ENCODE peak calls at places on chromosomes 1 and 21, in six cellular contexts. One of them, this sample, is unnamed.

GRCh38 chr21:45010096-45010495 is 64.3 kb upstream of the ADARB1 start:
- DNase-seq in RWPE1: peak; percentile 42
- DNase-seq in right lobe of liver: no peak
- DNase-seq in progenitor cell of endocrine pancreas: no peak
- DNase-seq in sigmoid colon: no peak
- DNase-seq in neural progenitor cell: no peak
- DNase-seq in this sample: no peak

GRCh38 chr21:18959817-18960216 is 556.2 kb upstream of the TMPRSS15 start:
- DNase-seq in RWPE1: no peak
- DNase-seq in right lobe of liver: no peak
- DNase-seq in progenitor cell of endocrine pancreas: no peak
- DNase-seq in sigmoid colon: no peak
- DNase-seq in neural progenitor cell: no peak
- DNase-seq in this sample: no peak

GRCh38 chr1:20192364-20192763 is 6.0 kb upstream of the PLA2G2C start:
- DNase-seq in RWPE1: peak; percentile 27
- DNase-seq in right lobe of liver: no peak
- DNase-seq in progenitor cell of endocrine pancreas: no peak
- DNase-seq in sigmoid colon: no peak
- DNase-seq in neural progenitor cell: no peak
- DNase-seq in this sample: no peak

GRCh38 chr1:65339866-65340483 is 30.6 kb downstream of the DNAJC6 start:
- DNase-seq in RWPE1: peak; percentile 26
- DNase-seq in right lobe of liver: no peak
- DNase-seq in progenitor cell of endocrine pancreas: no peak
- DNase-seq in sigmoid colon: no peak
- DNase-seq in neural progenitor cell: no peak
- DNase-seq in this sample: no peak

GRCh38 chr1:60562715-60563114 is 489.1 kb upstream of the C1orf87 start:
- DNase-seq in RWPE1: no peak
- DNase-seq in right lobe of liver: no peak
- DNase-seq in progenitor cell of endocrine pancreas: no peak
- DNase-seq in sigmoid colon: no peak
- DNase-seq in neural progenitor cell: no peak
- DNase-seq in this sample: no peak

GRCh38 chr1:109864960-109865611 is 45.6 kb upstream of the CSF1 start:
- DNase-seq in RWPE1: no peak
- DNase-seq in right lobe of liver: no peak
- DNase-seq in progenitor cell of endocrine pancreas: no peak
- DNase-seq in sigmoid colon: peak; percentile 84
- DNase-seq in neural progenitor cell: peak; percentile 16
- DNase-seq in this sample: no peak

GRCh38 chr1:207025144-207025880 is 7.2 kb downstream of the C1orf116 start:
- DNase-seq in RWPE1: no peak
- DNase-seq in right lobe of liver: no peak
- DNase-seq in progenitor cell of endocrine pancreas: no peak
- DNase-seq in sigmoid colon: no peak
- DNase-seq in neural progenitor cell: peak; percentile 22
- DNase-seq in this sample: no peak

GRCh38 chr1:110291241-110292030 is 47.7 kb upstream of the RBM15 start:
- DNase-seq in RWPE1: no peak
- DNase-seq in right lobe of liver: no peak
- DNase-seq in progenitor cell of endocrine pancreas: no peak
- DNase-seq in sigmoid colon: no peak
- DNase-seq in neural progenitor cell: no peak
- DNase-seq in this sample: no peak

GRCh38 chr1:170804879-170805278 is 130.5 kb upstream of the MROH9 start:
- DNase-seq in RWPE1: no peak
- DNase-seq in right lobe of liver: no peak
- DNase-seq in progenitor cell of endocrine pancreas: no peak
- DNase-seq in sigmoid colon: no peak
- DNase-seq in neural progenitor cell: no peak
- DNase-seq in this sample: no peak

GRCh38 chr1:207672525-207673130 is 27.7 kb downstream of the CR1L start:
- DNase-seq in RWPE1: peak; percentile 63
- DNase-seq in right lobe of liver: no peak
- DNase-seq in progenitor cell of endocrine pancreas: no peak
- DNase-seq in sigmoid colon: no peak
- DNase-seq in neural progenitor cell: peak; percentile 70
- DNase-seq in this sample: no peak

GRCh38 chr21:25647632-25648031 is 8.6 kb downstream of the JAM2 start:
- DNase-seq in RWPE1: no peak
- DNase-seq in right lobe of liver: no peak
- DNase-seq in progenitor cell of endocrine pancreas: no peak
- DNase-seq in sigmoid colon: no peak
- DNase-seq in neural progenitor cell: no peak
- DNase-seq in this sample: no peak

GRCh38 chr1:22277662-22278061 is 134.8 kb upstream of the WNT4 start:
- DNase-seq in RWPE1: no peak
- DNase-seq in right lobe of liver: no peak
- DNase-seq in progenitor cell of endocrine pancreas: no peak
- DNase-seq in sigmoid colon: no peak
- DNase-seq in neural progenitor cell: no peak
- DNase-seq in this sample: no peak
- TF ChIP-seq CTCF in RWPE1: no peak
- TF ChIP-seq CTCF in right lobe of liver: no peak
- TF ChIP-seq CTCF in progenitor cell of endocrine pancreas: no peak
- TF ChIP-seq CTCF in sigmoid colon: no peak
- TF ChIP-seq CTCF in neural progenitor cell: no peak
- TF ChIP-seq CTCF in this sample: no peak

DNA sequence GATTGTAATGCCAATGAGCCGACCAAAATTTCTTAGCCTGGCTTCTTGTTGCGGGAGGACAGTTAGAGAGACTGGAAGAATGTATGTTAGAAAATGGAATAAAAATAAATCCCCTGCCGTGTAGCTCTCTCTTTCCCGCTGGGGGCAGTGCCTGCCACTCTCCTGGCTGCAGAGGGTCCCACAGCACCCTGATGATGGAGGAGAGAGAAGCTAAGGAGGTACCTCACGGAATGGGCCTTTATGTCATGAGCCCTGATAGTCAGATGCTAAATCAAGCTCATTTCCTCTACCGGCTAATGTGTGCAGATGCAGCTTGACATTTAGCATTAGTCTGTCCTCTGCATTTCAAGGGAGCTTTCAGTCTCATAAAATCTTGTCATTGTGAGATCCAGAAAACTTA is 87.3 kb downstream of the HHAT start:
- DNase-seq in RWPE1: no peak
- DNase-seq in right lobe of liver: no peak
- DNase-seq in progenitor cell of endocrine pancreas: no peak
- DNase-seq in sigmoid colon: no peak
- DNase-seq in neural progenitor cell: no peak
- DNase-seq in this sample: no peak
- TF ChIP-seq CTCF in RWPE1: no peak
- TF ChIP-seq CTCF in right lobe of liver: no peak
- TF ChIP-seq CTCF in progenitor cell of endocrine pancreas: peak; percentile 21
- TF ChIP-seq CTCF in sigmoid colon: no peak
- TF ChIP-seq CTCF in neural progenitor cell: peak; percentile 16
- TF ChIP-seq CTCF in this sample: no peak

GRCh38 chr1:27616441-27616840 is 12.5 kb upstream of the AHDC1 start:
- DNase-seq in RWPE1: no peak
- DNase-seq in right lobe of liver: no peak
- DNase-seq in progenitor cell of endocrine pancreas: no peak
- DNase-seq in sigmoid colon: no peak
- DNase-seq in neural progenitor cell: peak; percentile 47
- DNase-seq in this sample: no peak
- TF ChIP-seq CTCF in RWPE1: no peak
- TF ChIP-seq CTCF in right lobe of liver: no peak
- TF ChIP-seq CTCF in progenitor cell of endocrine pancreas: no peak
- TF ChIP-seq CTCF in sigmoid colon: no peak
- TF ChIP-seq CTCF in neural progenitor cell: peak; percentile 44
- TF ChIP-seq CTCF in this sample: no peak

DNA sequence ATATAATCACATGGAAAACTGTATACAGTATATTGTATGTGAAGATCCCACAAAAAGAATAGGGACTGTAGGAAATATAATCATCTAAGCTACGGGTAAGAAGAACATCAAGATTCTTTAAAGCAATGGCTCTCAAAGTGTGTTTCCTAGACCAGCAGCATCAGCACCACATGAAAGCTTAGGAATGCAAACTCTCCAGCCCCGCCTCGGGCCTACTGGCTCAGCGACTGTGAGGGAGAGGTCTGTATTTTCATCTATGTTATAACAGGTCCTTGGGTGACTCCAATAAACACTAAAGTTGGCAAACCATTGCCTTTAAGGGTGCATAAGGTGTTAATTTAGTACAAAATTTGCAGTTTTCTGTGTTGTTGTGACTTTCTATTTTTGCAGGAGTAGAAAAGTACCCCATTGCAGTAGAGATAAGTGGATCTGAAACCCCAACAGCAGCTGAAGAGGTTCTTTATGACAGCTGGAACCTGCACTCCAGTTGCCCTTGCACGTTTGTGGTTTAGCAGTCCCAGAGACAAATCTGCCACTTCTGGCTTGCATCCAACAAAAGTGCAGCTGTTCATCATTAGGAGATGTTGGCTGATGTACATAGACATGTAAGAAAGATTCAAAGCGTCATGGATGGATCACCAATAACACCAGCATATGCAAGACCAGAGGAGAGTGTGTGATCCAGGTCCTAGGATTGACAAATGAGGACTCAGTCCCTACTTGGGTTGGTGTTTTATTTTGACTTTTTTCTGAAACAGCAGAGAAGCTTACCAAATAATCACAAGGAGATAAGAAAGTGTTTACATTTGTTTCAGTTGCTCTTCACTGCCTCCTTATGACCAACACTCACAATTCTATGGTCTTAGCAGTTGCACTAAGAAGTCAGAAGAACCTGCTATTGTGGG is 15.9 kb upstream of the IFNAR1 start:
- DNase-seq in RWPE1: no peak
- DNase-seq in right lobe of liver: no peak
- DNase-seq in progenitor cell of endocrine pancreas: no peak
- DNase-seq in sigmoid colon: no peak
- DNase-seq in neural progenitor cell: no peak
- DNase-seq in this sample: no peak
- TF ChIP-seq CTCF in RWPE1: no peak
- TF ChIP-seq CTCF in right lobe of liver: no peak
- TF ChIP-seq CTCF in progenitor cell of endocrine pancreas: no peak
- TF ChIP-seq CTCF in sigmoid colon: no peak
- TF ChIP-seq CTCF in neural progenitor cell: no peak
- TF ChIP-seq CTCF in this sample: no peak

GRCh38 chr1:70221241-70222077 is at the start of gene SRSF11:
- DNase-seq in RWPE1: peak; percentile 86
- DNase-seq in right lobe of liver: peak; percentile 97
- DNase-seq in progenitor cell of endocrine pancreas: peak; percentile 96
- DNase-seq in sigmoid colon: peak; percentile 97
- DNase-seq in neural progenitor cell: peak; percentile 96
- DNase-seq in this sample: peak; percentile 88
- TF ChIP-seq CTCF in RWPE1: no peak
- TF ChIP-seq CTCF in right lobe of liver: peak; percentile 7
- TF ChIP-seq CTCF in progenitor cell of endocrine pancreas: peak; percentile 22
- TF ChIP-seq CTCF in sigmoid colon: no peak
- TF ChIP-seq CTCF in neural progenitor cell: no peak
- TF ChIP-seq CTCF in this sample: no peak

DNA sequence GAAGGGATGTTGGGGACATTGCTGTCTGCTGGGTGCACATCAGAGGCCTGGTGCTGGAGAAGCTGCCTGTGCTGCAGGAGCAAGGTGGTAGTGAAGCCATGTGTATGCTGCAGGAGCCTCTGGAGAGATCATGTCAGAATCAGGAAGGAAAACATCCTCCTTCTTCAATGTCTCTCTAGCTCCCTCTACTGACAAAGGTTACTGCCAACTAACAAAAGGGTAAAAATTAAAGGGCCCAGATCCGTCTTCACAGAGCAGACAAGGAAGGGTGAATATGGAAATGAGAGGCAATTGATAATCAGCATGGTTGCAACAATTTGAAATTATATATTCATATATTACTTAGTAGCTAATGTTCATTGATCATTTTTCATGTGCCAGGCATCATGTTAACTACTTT is 32.2 kb downstream of the FAM177B start:
- DNase-seq in RWPE1: no peak
- DNase-seq in right lobe of liver: no peak
- DNase-seq in progenitor cell of endocrine pancreas: no peak
- DNase-seq in sigmoid colon: no peak
- DNase-seq in neural progenitor cell: no peak
- DNase-seq in this sample: no peak
- TF ChIP-seq CTCF in RWPE1: no peak
- TF ChIP-seq CTCF in right lobe of liver: peak; percentile 19
- TF ChIP-seq CTCF in progenitor cell of endocrine pancreas: no peak
- TF ChIP-seq CTCF in sigmoid colon: no peak
- TF ChIP-seq CTCF in neural progenitor cell: peak; percentile 26
- TF ChIP-seq CTCF in this sample: no peak

GRCh38 chr1:53450225-53450624 is 9.0 kb upstream of the DMRTB1 start:
- DNase-seq in RWPE1: no peak
- DNase-seq in right lobe of liver: no peak
- DNase-seq in progenitor cell of endocrine pancreas: no peak
- DNase-seq in sigmoid colon: no peak
- DNase-seq in neural progenitor cell: peak; percentile 29
- DNase-seq in this sample: no peak
- TF ChIP-seq CTCF in RWPE1: no peak
- TF ChIP-seq CTCF in right lobe of liver: peak; percentile 14
- TF ChIP-seq CTCF in progenitor cell of endocrine pancreas: peak; percentile 25
- TF ChIP-seq CTCF in sigmoid colon: no peak
- TF ChIP-seq CTCF in neural progenitor cell: peak; percentile 63
- TF ChIP-seq CTCF in this sample: no peak

GRCh38 chr21:46504681-46505080 is 46.0 kb downstream of the DIP2A start:
- DNase-seq in RWPE1: no peak
- DNase-seq in right lobe of liver: no peak
- DNase-seq in progenitor cell of endocrine pancreas: no peak
- DNase-seq in sigmoid colon: no peak
- DNase-seq in neural progenitor cell: no peak
- DNase-seq in this sample: no peak
- TF ChIP-seq CTCF in RWPE1: no peak
- TF ChIP-seq CTCF in right lobe of liver: no peak
- TF ChIP-seq CTCF in progenitor cell of endocrine pancreas: no peak
- TF ChIP-seq CTCF in sigmoid colon: no peak
- TF ChIP-seq CTCF in neural progenitor cell: no peak
- TF ChIP-seq CTCF in this sample: no peak